ENCODE peak calls at places on chromosomes 3 and 15, in eight cellular contexts. S is H9; X is PC-9; U is heart left ventricle; I is tibial artery; F is CD8-positive, alpha-beta T cell; C is HL-60; J is GM23338. M is an unnamed sample.

GRCh38 chr3:59709702-59710555 is 660.1 kb upstream of the CFAP20DC start:
- DNase-seq in C (peak; percentile 91), U (peak; percentile 52), I (peak; percentile 84), S (no peak), F (no peak), J (no peak), X (no peak), M (peak; percentile 45)

GRCh38 chr3:133474251-133474801 is 74.5 kb downstream of the BFSP2 start:
- DNase-seq in J (no peak), F (no peak), X (no peak), S (no peak), I (peak; percentile 74), C (no peak), U (peak; percentile 72), M (no peak)

GRCh38 chr3:134350266-134350665 is 24.0 kb downstream of the AMOTL2 start:
- DNase-seq in X (no peak), F (no peak), J (no peak), S (no peak), U (no peak), I (no peak), C (no peak), M (no peak)

GRCh38 chr15:49844390-49844789 is 223.5 kb downstream of the DTWD1 start:
- DNase-seq in J (no peak), X (no peak), I (no peak), U (no peak), C (no peak), S (no peak), F (no peak), M (no peak)

GRCh38 chr3:192772495-192772894 is 45.2 kb upstream of the FGF12 start:
- DNase-seq in F (no peak), X (peak; percentile 53), J (peak; percentile 77), C (no peak), S (peak; percentile 63), U (peak; percentile 33), I (no peak), M (no peak)

GRCh38 chr15:81293728-81294500 is 30.0 kb downstream of the STARD5 start:
- DNase-seq in I (peak; percentile 58), S (no peak), U (no peak), J (no peak), X (no peak), F (peak; percentile 70), C (peak; percentile 82), M (no peak)

GRCh38 chr15:69585937-69586336 is 133.3 kb downstream of the RPLP1 start:
- DNase-seq in X (no peak), F (no peak), I (peak; percentile 35), S (no peak), U (no peak), C (no peak), J (no peak), M (no peak)

GRCh38 chr3:53196575-53197407 is 35.8 kb downstream of the PRKCD start:
- DNase-seq in U (no peak), I (no peak), S (peak; percentile 82), F (no peak), C (peak; percentile 92), X (peak; percentile 38), J (peak; percentile 81), M (no peak)

GRCh38 chr3:184637705-184638104 is 74.2 kb downstream of the MAGEF1 start:
- DNase-seq in I (no peak), X (no peak), C (peak; percentile 79), U (no peak), S (no peak), J (no peak), F (no peak), M (no peak)

GRCh38 chr3:132262956-132263355 is 54.3 kb upstream of the ACP3 start:
- DNase-seq in S (no peak), U (no peak), F (no peak), C (no peak), I (no peak), J (no peak), X (no peak), M (no peak)

GRCh38 chr3:112814256-112814655 is 32.4 kb downstream of the CD200R1L start:
- DNase-seq in U (no peak), X (peak; percentile 15), I (no peak), C (peak; percentile 41), F (no peak), J (peak; percentile 57), S (no peak), M (no peak)

GRCh38 chr3:161600185-161600584 is 103.6 kb downstream of the OTOL1 start:
- DNase-seq in C (no peak), U (no peak), S (no peak), F (no peak), J (no peak), X (no peak), I (no peak), M (no peak)

GRCh38 chr3:112739252-112739945 is 98.5 kb upstream of the CCDC80 start:
- DNase-seq in F (no peak), I (no peak), S (no peak), X (no peak), J (no peak), U (no peak), C (no peak), M (no peak)

DNA sequence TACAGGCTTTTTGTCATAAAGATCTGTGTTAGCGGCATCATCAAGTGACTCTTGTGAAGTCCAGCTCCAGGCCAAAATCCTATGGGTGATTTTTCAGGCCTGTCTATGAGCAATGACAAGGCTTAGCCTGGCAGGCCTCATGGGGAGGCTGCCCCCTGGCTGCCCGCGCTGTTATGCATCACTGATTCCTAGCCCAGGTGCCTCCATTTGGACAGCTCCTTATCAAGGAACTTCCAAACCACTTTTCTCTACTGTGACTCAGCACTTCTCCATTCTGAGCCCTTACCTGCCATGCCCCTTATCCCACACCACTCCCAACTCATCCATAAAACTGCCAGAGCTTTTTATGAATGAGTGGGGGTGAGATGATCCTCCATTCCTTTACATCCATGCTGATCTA is 91.5 kb upstream of the C3orf80 start:
- DNase-seq in J (peak; percentile 70), U (no peak), S (peak; percentile 68), X (peak; percentile 31), F (no peak), I (no peak), C (no peak), M (no peak)
- TF ChIP-seq CTCF in J (peak; percentile 44), U (no peak), S (peak; percentile 60), X (no peak), F (no peak), I (no peak), C (no peak), M (no peak)

GRCh38 chr3:32501785-32502088 is 915 bp downstream of the CMTM6 start:
- DNase-seq in U (no peak), F (no peak), X (no peak), I (no peak), J (no peak), S (no peak), C (no peak), M (no peak)
- H3K27ac ChIP-seq in U (peak overlapping the region; percentile 98), F (peak overlapping the region; percentile 94), X (peak overlapping the region; percentile 51), I (peak overlapping the region; percentile 99), J (peak overlapping the region; percentile 92), S (no peak overlapping the region), C (peak overlapping the region; percentile 99), M (no peak overlapping the region)

DNA sequence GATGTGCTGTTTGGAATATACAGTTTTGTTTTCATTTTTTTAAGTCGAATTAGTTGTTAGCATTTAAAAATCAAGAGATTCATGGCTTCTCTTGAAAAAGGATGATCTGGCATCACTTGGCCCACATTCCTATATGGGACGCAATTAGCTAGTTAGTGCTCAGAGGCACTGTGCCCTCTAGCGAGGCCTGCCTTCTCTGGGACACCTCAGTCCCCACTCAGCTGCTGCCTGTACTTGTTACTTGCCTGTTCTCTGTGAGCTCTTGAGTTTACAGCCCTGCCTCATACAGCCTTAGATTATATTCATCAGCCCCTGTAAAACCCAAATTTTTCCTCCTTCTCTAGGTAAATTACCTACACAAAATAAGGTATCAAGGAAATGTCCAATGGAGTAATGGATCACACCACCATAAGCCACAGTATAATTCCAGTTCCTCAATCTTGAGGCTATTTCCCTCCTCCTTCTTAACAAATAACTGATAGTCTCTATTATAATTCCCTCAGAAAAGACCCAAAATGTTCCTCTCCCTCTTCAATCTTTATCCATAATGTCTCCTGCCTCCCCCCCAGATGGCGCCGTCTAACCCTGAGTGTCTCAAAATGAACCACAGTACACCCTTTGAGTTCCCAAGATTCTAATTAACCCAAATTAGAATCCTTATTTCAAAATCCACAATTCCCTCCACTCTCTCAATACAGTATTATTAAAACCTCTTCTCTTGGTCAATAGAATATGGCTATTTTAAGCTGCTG is 2.7 kb downstream of the ZMAT3 start:
- DNase-seq in S (no peak), C (peak; percentile 41), F (peak; percentile 16), X (peak; percentile 31), J (peak; percentile 50), U (no peak), I (no peak), M (no peak)
- TF ChIP-seq CTCF in S (peak; percentile 62), C (no peak), F (peak; percentile 55), X (peak; percentile 71), J (peak; percentile 68), U (no peak), I (no peak), M (no peak)

DNA sequence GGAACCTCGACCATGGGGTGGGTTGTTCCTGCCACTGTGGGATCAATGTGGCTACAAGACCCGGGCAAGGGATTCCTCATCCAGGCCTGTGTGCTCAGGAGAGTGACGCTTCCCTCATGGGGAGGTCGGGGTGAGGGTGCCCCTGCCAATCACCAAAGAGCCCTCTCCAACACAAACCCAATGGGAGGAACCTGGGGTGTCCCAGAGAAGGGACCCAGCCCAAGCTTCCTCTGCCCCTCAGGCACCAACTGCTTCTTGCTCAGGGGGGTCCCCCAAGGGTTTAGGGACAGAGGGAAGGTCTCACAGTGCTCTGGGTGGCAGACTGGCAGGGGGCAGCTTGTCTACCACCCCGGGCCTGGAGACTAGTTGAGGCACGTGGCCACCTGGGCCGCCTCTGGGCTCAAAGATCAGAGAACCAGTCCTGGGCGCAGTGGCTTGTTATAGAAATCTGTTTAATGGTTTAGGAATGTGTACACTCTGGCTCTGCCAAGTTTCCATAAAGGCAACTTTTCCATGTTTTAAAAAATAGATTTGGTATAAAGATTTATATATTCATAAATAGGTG is 26.6 kb downstream of the GP9 start:
- DNase-seq in F (no peak), J (no peak), S (no peak), I (peak; percentile 78), X (no peak), C (no peak), U (peak; percentile 63), M (no peak)
- H3K27ac ChIP-seq in F (no peak overlapping the region), J (no peak overlapping the region), S (no peak overlapping the region), I (peak overlapping the region; percentile 71), X (no peak overlapping the region), C (no peak overlapping the region), U (peak overlapping the region; percentile 73), M (peak overlapping the region; percentile 83)

GRCh38 chr15:74311734-74312444 is 55.6 kb downstream of the CYP11A1 start:
- DNase-seq in J (peak; percentile 69), F (no peak), I (no peak), C (no peak), S (peak; percentile 66), X (peak; percentile 25), U (no peak), M (no peak)
- TF ChIP-seq CTCF in J (peak; percentile 75), F (no peak), I (no peak), C (no peak), S (peak; percentile 83), X (peak; percentile 69), U (peak; percentile 29), M (no peak)